ENCODE peak calls at places on chromosome 13, in four cellular contexts. T, S, W and B are unnamed samples.

GRCh38 chr13:63636231-63636993 is 2220.8 kb upstream of the PCDH20 start:
- DNase-seq in T (no peak), S (no peak), W (no peak), B (no peak)

GRCh38 chr13:48000559-48001126 is 430 bp downstream of the SUCLA2 start:
- DNase-seq in T (peak), S (no peak), W (no peak), B (peak)

GRCh38 chr13:102555914-102556553 is 40.8 kb upstream of the TPP2 start:
- DNase-seq in T (no peak), S (peak), W (no peak), B (peak)

GRCh38 chr13:41389580-41389979 is 67.8 kb upstream of the RGCC start:
- DNase-seq in T (no peak), S (no peak), W (no peak), B (no peak)

GRCh38 chr13:19597523-19597922 is 35.9 kb upstream of the MPHOSPH8 start:
- DNase-seq in T (no peak), S (no peak), W (no peak), B (no peak)

GRCh38 chr13:51339952-51340732 is 651 bp downstream of the SERPINE3 start:
- DNase-seq in T (no peak), S (no peak), W (no peak), B (no peak)

GRCh38 chr13:41029629-41030028 is 10.5 kb upstream of the ELF1 start:
- DNase-seq in T (no peak), S (no peak), W (no peak), B (peak)

GRCh38 chr13:53112522-53112921 is 83.9 kb downstream of the OLFM4 start:
- DNase-seq in T (no peak), S (no peak), W (no peak), B (no peak)

GRCh38 chr13:35957174-35957867 is 173.9 kb downstream of the DCLK1 start:
- DNase-seq in T (no peak), S (no peak), W (no peak), B (no peak)

GRCh38 chr13:75907044-75907443 is 270.9 kb downstream of the LMO7 start:
- DNase-seq in T (no peak), S (no peak), W (no peak), B (no peak)
- TF ChIP-seq CTCF in T (no peak), S (no peak), W (no peak), B (no peak)

GRCh38 chr13:24066405-24067292 is 93.9 kb upstream of the SPATA13 start:
- DNase-seq in T (no peak), S (no peak), W (no peak), B (no peak)

GRCh38 chr13:24060993-24061392 is 99.5 kb upstream of the SPATA13 start:
- DNase-seq in T (no peak), S (no peak), W (no peak), B (no peak)

GRCh38 chr13:24065172-24065571 is 95.3 kb upstream of the SPATA13 start:
- DNase-seq in T (no peak), S (no peak), W (no peak), B (peak)

GRCh38 chr13:24063281-24063851 is 97.2 kb upstream of the SPATA13 start:
- DNase-seq in T (no peak), S (no peak), W (no peak), B (peak)

DNA sequence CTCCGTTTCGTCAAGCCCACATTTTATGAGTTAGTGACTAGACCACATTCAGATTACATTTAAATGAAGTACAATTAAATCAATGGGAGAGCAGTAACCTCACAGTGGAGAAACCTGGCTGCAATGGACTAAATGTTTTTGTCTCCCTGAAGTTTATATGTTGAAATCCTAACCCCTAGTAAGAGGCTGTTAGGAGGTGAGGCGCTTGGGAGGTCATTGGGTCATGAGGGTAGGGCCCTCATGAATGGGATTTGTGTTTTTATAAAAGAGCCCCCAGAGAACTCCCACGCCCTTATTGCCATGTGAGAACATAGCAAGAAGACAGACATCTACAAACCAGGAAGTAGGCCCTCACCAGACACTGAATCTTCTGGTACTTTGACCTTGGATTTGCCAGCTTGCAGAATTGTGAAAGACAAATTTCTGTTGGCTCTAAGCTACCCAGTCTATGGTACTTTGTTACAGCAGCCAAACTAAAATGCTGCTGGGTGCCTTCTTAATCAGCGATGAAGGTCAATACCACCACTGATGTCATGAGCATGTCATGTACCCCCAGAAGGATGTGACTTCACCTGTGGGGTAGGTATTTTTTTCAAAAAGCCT is 96.2 kb upstream of the SPATA13 start:
- DNase-seq in T (no peak), S (no peak), W (no peak), B (no peak)
- TF ChIP-seq CTCF in T (no peak), S (no peak), W (no peak), B (no peak)

GRCh38 chr13:110495881-110496280 is 65.6 kb downstream of the RAB20 start:
- DNase-seq in T (no peak), S (no peak), W (no peak), B (no peak)
- TF ChIP-seq CTCF in T (no peak), S (no peak), W (no peak), B (no peak)

GRCh38 chr13:33544308-33544707 is 258.8 kb upstream of the STARD13 start:
- DNase-seq in T (no peak), S (no peak), W (no peak), B (no peak)
- TF ChIP-seq CTCF in T (no peak), S (no peak), W (no peak), B (no peak)

GRCh38 chr13:89694471-89694870 is 1653.0 kb upstream of the MIR17HG start:
- DNase-seq in T (no peak), S (no peak), W (no peak), B (no peak)

DNA sequence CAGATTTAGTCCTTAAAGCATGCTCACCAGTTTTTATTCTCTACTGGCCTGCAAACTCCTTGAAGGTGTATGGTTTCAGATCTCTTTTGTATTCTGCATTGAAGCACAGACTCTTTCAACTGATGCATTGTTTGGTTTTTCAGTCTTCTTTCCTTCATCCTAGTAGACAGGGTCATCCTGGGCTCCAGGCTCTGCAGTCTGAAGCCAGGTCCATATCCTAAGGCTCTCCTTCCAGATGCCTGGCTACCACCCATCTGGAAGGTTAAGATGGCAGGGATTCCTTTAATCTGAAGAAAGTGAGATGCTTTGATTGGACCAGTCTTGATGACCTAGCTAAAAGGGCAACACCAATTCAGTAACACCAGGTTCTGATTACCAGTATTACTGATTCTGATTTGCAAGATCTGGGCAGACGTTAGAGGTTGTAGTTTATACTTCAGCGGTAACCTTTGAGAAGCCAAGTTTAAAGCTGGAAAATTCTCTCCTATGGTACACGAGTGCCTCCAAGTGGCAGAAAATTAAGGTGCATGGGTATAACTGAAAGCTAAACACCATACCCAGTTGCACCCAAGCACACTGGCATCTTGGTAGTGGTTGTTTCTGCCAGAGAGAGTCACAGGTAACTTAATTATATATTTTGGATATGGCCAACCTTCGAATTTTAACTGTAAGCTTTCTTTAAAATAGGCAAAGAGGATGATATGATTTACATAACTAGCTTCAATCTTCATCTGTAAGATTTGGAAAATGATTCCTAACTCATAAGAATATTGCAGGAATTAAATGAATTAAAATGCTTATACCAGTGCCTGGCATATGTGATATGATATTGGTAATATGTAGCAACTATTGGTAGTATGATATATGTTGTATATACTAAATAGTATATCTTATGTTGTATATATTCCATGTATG is 1651.9 kb upstream of the MIR17HG start:
- DNase-seq in T (no peak), S (peak), W (no peak), B (peak)
- TF ChIP-seq CTCF in T (no peak), S (peak), W (no peak), B (no peak)

GRCh38 chr13:113458218-113459065 is 5.2 kb upstream of the ADPRHL1 start:
- DNase-seq in T (no peak), S (no peak), W (no peak), B (peak)
- TF ChIP-seq CTCF in T (no peak), S (peak), W (no peak), B (peak)

DNA sequence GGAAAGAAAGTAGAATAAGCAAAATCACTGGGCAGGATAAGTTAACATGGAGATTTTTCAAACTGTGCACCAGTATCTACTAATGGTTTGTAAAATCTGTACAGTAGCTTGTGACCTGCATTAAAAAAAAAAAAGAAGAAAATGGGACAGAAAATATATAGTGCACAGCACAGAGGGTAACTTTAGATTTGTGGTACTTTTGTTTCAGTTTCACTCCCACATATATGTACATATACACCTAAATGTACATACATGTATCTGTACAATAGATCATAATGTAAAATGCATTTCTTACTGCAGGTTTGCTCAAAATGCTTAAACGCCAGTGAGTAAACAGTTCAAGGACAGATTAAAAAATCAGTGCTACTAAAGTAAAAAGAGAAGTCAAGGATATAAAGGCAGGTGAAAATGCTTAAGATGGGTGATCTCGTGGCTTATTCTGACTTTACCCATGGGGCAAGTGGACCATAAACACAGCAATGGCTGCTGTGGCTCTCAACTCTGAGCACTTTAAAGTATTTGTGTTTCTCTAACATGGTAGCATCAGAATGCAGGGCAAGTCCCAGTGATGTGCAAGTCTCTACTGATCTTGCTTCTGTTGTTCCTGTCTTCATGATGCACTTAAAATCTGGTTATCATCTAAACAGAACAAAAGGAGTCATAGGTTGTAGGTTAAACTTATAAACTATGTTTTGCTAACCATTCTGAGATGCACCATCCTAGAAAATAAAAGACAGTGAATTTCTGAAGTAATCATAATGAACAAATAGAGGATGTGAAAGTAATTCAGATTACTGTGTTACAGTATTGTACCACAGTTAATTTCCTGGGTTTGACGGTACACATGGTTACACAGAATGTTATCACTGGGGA is 112.3 kb downstream of the MIPEP start:
- DNase-seq in T (peak), S (no peak), W (no peak), B (no peak)
- TF ChIP-seq CTCF in T (no peak), S (no peak), W (no peak), B (no peak)

GRCh38 chr13:74329978-74330377 is 195.8 kb upstream of the KLF12 start:
- DNase-seq in T (no peak), S (no peak), W (no peak), B (no peak)

GRCh38 chr13:74338341-74338740 is 204.1 kb upstream of the KLF12 start:
- DNase-seq in T (no peak), S (no peak), W (no peak), B (no peak)

DNA sequence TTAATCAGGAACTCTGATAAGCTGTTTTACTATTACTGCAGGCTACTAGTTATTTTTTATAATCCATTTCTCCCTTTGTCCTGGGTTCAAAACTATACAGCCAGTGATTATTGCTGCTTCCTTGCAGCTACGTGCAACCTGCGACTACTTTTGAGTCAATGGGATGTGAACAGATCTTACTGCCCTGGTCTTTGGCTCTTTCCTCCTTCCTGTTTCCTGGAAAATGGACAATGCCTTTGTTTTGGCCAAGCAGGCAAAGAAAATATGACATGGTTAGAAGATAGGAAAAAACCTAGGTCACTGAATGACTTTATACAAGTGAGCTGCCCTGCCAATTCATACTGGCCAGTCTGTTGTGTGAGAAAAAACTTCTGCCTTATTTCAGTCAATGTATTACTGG is 201.2 kb upstream of the KLF12 start:
- DNase-seq in T (no peak), S (no peak), W (no peak), B (no peak)
- TF ChIP-seq CTCF in T (no peak), S (no peak), W (no peak), B (no peak)

DNA sequence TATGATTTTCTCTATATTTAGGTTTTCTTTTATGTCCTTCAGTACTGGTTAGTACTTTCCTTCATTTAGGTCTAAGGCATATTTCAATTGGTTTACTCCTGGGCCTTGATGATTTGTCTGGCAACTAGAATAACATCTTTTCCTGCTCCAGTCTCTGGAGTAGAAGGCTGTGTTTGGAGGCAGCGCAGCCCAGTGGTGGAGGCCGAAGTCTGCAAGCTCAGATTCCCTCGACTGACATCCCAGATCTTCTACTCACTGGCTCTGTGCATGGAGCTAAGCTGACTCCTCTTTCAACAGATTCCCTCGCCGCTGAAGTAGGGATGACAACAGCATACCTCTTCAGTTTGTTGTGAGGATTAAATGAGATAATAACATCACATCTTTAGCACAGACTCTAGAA is 141.0 kb downstream of the RAP2A start:
- DNase-seq in T (no peak), S (no peak), W (no peak), B (peak)
- TF ChIP-seq CTCF in T (peak), S (peak), W (no peak), B (no peak)